ENCODE peak calls at places on chromosome 9, in four cellular contexts. E, O, L and K are unnamed samples.

GRCh38 chr9:74570879-74571512 is 73.9 kb downstream of the RORB start:
- DNase-seq in L (no peak), O (peak), E (peak), K (peak)

GRCh38 chr9:22136446-22137140 is 127.5 kb upstream of the CDKN2B start:
- DNase-seq in E (peak), O (no peak), L (no peak), K (no peak)

GRCh38 chr9:122562134-122562760 is 9.3 kb downstream of the OR1N2 start:
- DNase-seq in O (no peak), E (no peak), L (no peak), K (peak)

GRCh38 chr9:115382865-115383264 is 264.9 kb upstream of the TNC start:
- DNase-seq in L (no peak), O (no peak), E (no peak), K (no peak)

GRCh38 chr9:97441729-97442128 is 29.8 kb downstream of the TDRD7 start:
- DNase-seq in E (no peak), L (no peak), O (no peak), K (no peak)

GRCh38 chr9:94772654-94773303 is 46.3 kb downstream of the AOPEP start:
- DNase-seq in L (no peak), E (peak), O (no peak), K (no peak)

GRCh38 chr9:80690340-80690939 is 998.9 kb downstream of the TLE1 start:
- DNase-seq in O (no peak), E (no peak), L (no peak), K (no peak)

GRCh38 chr9:86557063-86557766 is 203.0 kb upstream of the TUT7 start:
- DNase-seq in L (no peak), O (no peak), E (peak), K (no peak)

GRCh38 chr9:23073136-23073535 is 626.5 kb downstream of the DMRTA1 start:
- DNase-seq in E (no peak), O (no peak), L (no peak), K (no peak)

GRCh38 chr9:126526218-126527108 is 87.3 kb upstream of the LMX1B start:
- DNase-seq in O (no peak), E (no peak), L (no peak), K (no peak)

GRCh38 chr9:132546148-132547051 is 36.0 kb upstream of the BARHL1 start:
- DNase-seq in E (peak), L (no peak), O (no peak), K (peak)

GRCh38 chr9:99855467-99856176 is 33.9 kb downstream of the NR4A3 start:
- DNase-seq in O (no peak), E (no peak), L (no peak), K (peak)
- TF ChIP-seq CTCF in O (no peak), E (peak), L (no peak), K (peak)

DNA sequence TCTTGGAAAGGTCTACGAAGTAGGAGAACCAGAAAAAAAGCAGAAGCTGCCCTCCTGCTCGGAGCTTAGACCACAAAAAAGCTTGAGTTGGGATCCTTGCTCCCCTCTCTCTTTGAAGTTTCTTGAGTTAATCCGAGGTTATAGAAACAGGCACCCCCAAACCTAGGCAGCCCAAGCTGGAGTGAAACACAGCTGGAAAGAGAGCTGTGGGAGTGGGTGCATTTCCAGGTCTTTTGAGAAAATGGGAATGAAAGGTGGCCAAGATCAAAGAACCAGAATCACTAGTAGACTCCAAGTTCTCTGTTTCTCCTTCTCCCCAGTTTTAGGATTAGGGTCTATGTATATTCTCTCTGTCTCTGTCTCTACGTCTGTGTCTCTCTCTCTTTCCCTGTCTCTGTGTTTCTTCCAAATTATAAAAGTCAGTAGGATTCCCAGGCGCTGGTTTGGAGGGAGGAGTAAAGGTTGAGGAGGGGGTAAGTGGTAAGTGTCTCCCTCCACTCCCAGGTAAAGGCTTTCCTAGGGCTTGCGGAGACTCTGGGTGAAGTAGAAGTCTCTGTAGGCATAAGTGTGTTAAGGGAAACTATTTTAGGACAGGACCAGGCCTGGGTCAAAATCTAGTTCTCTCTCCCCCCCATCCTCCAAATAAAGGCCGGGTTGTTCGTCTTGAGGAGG is 2.9 kb downstream of the LHX2 start:
- DNase-seq in E (no peak), L (no peak), O (no peak), K (no peak)
- H3K4me3 ChIP-seq in E (no peak), L (no peak), O (no peak), K (no peak)

GRCh38 chr9:128361296-128361980 is 9.7 kb upstream of the URM1 start:
- DNase-seq in L (no peak), O (peak), E (no peak), K (no peak)

GRCh38 chr9:128362774-128363173 is 8.4 kb upstream of the URM1 start:
- DNase-seq in L (no peak), E (no peak), O (no peak), K (no peak)

GRCh38 chr9:128358861-128359260 is 12.3 kb upstream of the URM1 start:
- DNase-seq in E (no peak), O (no peak), L (no peak), K (no peak)

GRCh38 chr9:128360826-128361225 is 10.3 kb upstream of the URM1 start:
- DNase-seq in E (no peak), L (no peak), O (no peak), K (no peak)

GRCh38 chr9:128361981-128362646 is 9.1 kb upstream of the URM1 start:
- DNase-seq in L (peak), E (peak), O (peak), K (peak)
- TF ChIP-seq CTCF in L (peak), E (peak), O (peak), K (peak)

GRCh38 chr9:135297716-135298075 is 181.9 kb upstream of the PPP1R26 start:
- DNase-seq in O (no peak), L (no peak), E (no peak), K (peak)
- H3K4me3 ChIP-seq in O (no peak), L (no peak), E (no peak), K (no peak)